ENCODE peak calls at places on chromosomes 1 and 21, in ten cellular contexts. Y is HCT116, H is tibial nerve, W is uterus, F is IMR-90, M is body of pancreas, N is heart left ventricle, L is GM12891, B is gastrocnemius medialis, J is sigmoid colon. O is an unnamed sample.

GRCh38 chr1:190323530-190323929 is 154.1 kb downstream of the BRINP3 start:
- DNase-seq in N (no peak), J (no peak), M (no peak), F (no peak), Y (no peak), H (no peak), L (no peak), W (no peak), B (no peak), O (no peak)

GRCh38 chr21:15058718-15059316 is 6.0 kb downstream of the NRIP1 start:
- DNase-seq in N (no peak), B (no peak), L (no peak), J (no peak), Y (peak; percentile 32), M (no peak), W (no peak), F (peak; percentile 68), H (no peak), O (peak; percentile 50)

GRCh38 chr1:224543453-224543852 is 72.7 kb upstream of the CNIH3 start:
- DNase-seq in J (no peak), M (no peak), F (no peak), W (no peak), Y (no peak), L (no peak), H (no peak), B (peak; percentile 30), N (no peak), O (no peak)

GRCh38 chr1:41678141-41678878 is 193.8 kb upstream of the EDN2 start:
- DNase-seq in W (no peak), Y (no peak), N (peak; percentile 55), F (peak; percentile 86), M (no peak), L (no peak), H (peak; percentile 60), J (peak; percentile 87), B (peak; percentile 71), O (no peak)

GRCh38 chr1:4976859-4977440 is 322.5 kb downstream of the AJAP1 start:
- DNase-seq in W (no peak), J (peak; percentile 53), N (no peak), Y (no peak), L (no peak), B (no peak), H (no peak), M (no peak), F (no peak), O (no peak)

GRCh38 chr1:19764848-19765247 is 34.9 kb downstream of the TMCO4 start:
- DNase-seq in N (no peak), F (no peak), H (no peak), M (no peak), W (no peak), B (no peak), Y (no peak), L (no peak), J (no peak), O (no peak)

GRCh38 chr1:9626201-9626608 is 25.3 kb upstream of the PIK3CD start:
- DNase-seq in F (no peak), N (no peak), L (no peak), Y (no peak), M (no peak), W (no peak), H (no peak), J (no peak), B (no peak), O (no peak)

GRCh38 chr1:219898375-219898774 is 30.0 kb downstream of the SLC30A10 start:
- DNase-seq in M (no peak), B (no peak), Y (no peak), F (no peak), H (no peak), W (no peak), J (no peak), N (no peak), L (no peak), O (no peak)

GRCh38 chr21:31911138-31911907 is 38.5 kb downstream of the HUNK start:
- DNase-seq in L (no peak), H (no peak), Y (no peak), F (peak; percentile 86), B (no peak), N (no peak), W (no peak), J (no peak), M (no peak), O (no peak)

GRCh38 chr21:31905444-31906400 is 32.9 kb downstream of the HUNK start:
- DNase-seq in J (no peak), F (peak; percentile 38), M (no peak), N (no peak), Y (no peak), H (no peak), L (no peak), W (no peak), B (no peak), O (no peak)

GRCh38 chr21:31909153-31909771 is 36.4 kb downstream of the HUNK start:
- DNase-seq in W (no peak), N (no peak), Y (no peak), B (no peak), J (no peak), M (no peak), L (no peak), H (no peak), F (peak; percentile 17), O (no peak)

GRCh38 chr21:31909772-31910470 is 37.1 kb downstream of the HUNK start:
- DNase-seq in M (no peak), W (no peak), H (no peak), J (no peak), N (no peak), L (no peak), F (no peak), B (no peak), Y (no peak), O (no peak)

GRCh38 chr21:31908106-31909031 is 35.5 kb downstream of the HUNK start:
- DNase-seq in Y (no peak), M (peak; percentile 73), H (no peak), N (no peak), J (no peak), W (peak; percentile 53), B (no peak), L (no peak), F (peak; percentile 84), O (no peak)
- TF ChIP-seq POLR2A in Y (no peak), M (no peak), H (no peak), N (no peak), J (no peak), W (no peak), B (no peak), L (no peak), F (no peak), O (no peak)

GRCh38 chr1:200896571-200897187 is 2.0 kb downstream of the INAVA start:
- DNase-seq in F (no peak), N (no peak), H (no peak), Y (peak; percentile 54), B (no peak), M (peak; percentile 88), L (no peak), J (no peak), W (no peak), O (peak; percentile 54)

GRCh38 chr1:200895801-200896570 is 1.3 kb downstream of the INAVA start:
- DNase-seq in H (no peak), W (no peak), Y (no peak), J (no peak), M (no peak), L (no peak), F (no peak), B (no peak), N (no peak), O (no peak)

GRCh38 chr1:200893411-200893901 is 1.2 kb upstream of the INAVA start:
- DNase-seq in N (no peak), J (no peak), W (no peak), B (no peak), Y (no peak), F (no peak), L (no peak), M (no peak), H (no peak), O (no peak)

GRCh38 chr1:200895448-200895799 is 724 bp downstream of the INAVA start:
- DNase-seq in N (no peak), J (no peak), L (no peak), F (no peak), Y (no peak), H (no peak), W (no peak), B (no peak), M (peak; percentile 41), O (no peak)

GRCh38 chr1:200894712-200895447 is at the start of gene INAVA:
- DNase-seq in H (no peak), N (no peak), W (no peak), L (no peak), B (no peak), J (no peak), M (peak; percentile 81), Y (peak; percentile 53), F (no peak), O (no peak)
- TF ChIP-seq POLR2A in H (no peak), N (no peak), W (no peak), L (no peak), B (no peak), J (peak; percentile 81), M (peak; percentile 95), Y (no peak), F (no peak), O (no peak)

GRCh38 chr1:247332901-247333361 is 1.3 kb upstream of the ZNF496 start:
- DNase-seq in Y (no peak), H (peak; percentile 22), W (peak; percentile 38), L (no peak), N (peak; percentile 35), M (peak; percentile 39), F (peak; percentile 30), J (peak; percentile 79), B (peak; percentile 23), O (no peak)

GRCh38 chr1:247332215-247332900 is 691 bp upstream of the ZNF496 start:
- DNase-seq in B (peak; percentile 36), H (no peak), M (peak; percentile 54), Y (no peak), J (peak; percentile 78), N (peak; percentile 72), W (peak; percentile 41), L (peak; percentile 57), F (peak; percentile 42), O (no peak)

GRCh38 chr1:247330548-247331171 is 1.0 kb downstream of the ZNF496 start:
- DNase-seq in H (no peak), B (no peak), J (no peak), M (no peak), Y (no peak), W (no peak), L (no peak), F (no peak), N (no peak), O (no peak)

GRCh38 chr1:247331526-247332214 is at the start of gene ZNF496:
- DNase-seq in H (peak; percentile 64), W (peak; percentile 89), M (peak; percentile 81), J (peak; percentile 93), Y (peak; percentile 74), L (peak; percentile 88), B (peak; percentile 88), N (peak; percentile 87), F (peak; percentile 88), O (peak; percentile 79)

DNA sequence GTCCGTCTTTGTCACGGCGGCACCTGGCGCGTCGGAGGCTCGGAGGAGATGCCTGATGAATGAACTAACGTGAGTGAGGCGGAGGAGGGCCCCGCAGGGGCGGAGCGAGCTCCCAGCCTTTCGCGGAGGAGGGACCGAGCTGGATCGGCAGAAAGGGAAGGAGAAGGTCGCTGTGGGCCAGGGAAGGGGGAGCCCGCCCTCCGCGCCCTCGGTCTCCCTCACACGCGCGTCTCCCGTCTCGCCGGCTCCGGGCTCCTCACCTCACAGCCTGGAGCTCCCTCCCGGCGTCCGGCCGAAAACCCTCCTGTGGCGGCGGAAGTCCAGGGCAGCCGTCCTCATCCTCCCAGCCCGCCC is 518 bp downstream of the ZNF496 start:
- DNase-seq in H (peak; percentile 41), F (peak; percentile 78), M (peak; percentile 74), Y (peak; percentile 34), L (peak; percentile 80), W (peak; percentile 82), B (peak; percentile 43), J (peak; percentile 86), N (peak; percentile 80), O (peak; percentile 86)
- TF ChIP-seq POLR2A in H (no peak), F (peak; percentile 78), M (peak; percentile 74), Y (no peak), L (no peak), W (peak; percentile 43), B (no peak), J (peak; percentile 54), N (peak; percentile 56), O (peak; percentile 62)

GRCh38 chr1:110953031-110953430 is 10.7 kb downstream of the LRIF1 start:
- DNase-seq in W (no peak), Y (no peak), B (no peak), F (no peak), M (no peak), J (no peak), H (no peak), N (no peak), L (no peak), O (no peak)
- TF ChIP-seq POLR2A in W (no peak), Y (no peak), B (no peak), F (no peak), M (no peak), J (no peak), H (no peak), N (no peak), L (no peak), O (no peak)

O was measured in H54.